ENCODE peak calls at places on chromosomes 13 and 19, in seven cellular contexts. A is right atrium auricular region, D is A549, Z is AG04450, R is BJ, Q is RWPE1, M is breast epithelium. U is an unnamed sample.
A peak's percentile ranks its signal among the peaks of the same experiment; 100 is the strongest.

GRCh38 chr19:5086725-5087439 is 118.0 kb downstream of the KDM4B start:
- DNase-seq in A (no peak), D (peak; percentile 9), Z (no peak), R (no peak), Q (peak; percentile 12), M (no peak), U (no peak)

GRCh38 chr13:90591927-90592268 is 755.6 kb upstream of the MIR17HG start:
- DNase-seq in A (no peak), D (no peak), Z (no peak), R (no peak), Q (no peak), M (no peak), U (no peak)

GRCh38 chr19:6271721-6272410 is 7.9 kb downstream of the MLLT1 start:
- DNase-seq in A (peak; percentile 90), D (no peak), Z (no peak), R (no peak), Q (no peak), M (peak; percentile 75), U (no peak)

GRCh38 chr13:48977973-48978372 is 2.3 kb downstream of the FNDC3A start:
- DNase-seq in A (no peak), D (no peak), Z (no peak), R (no peak), Q (peak; percentile 22), M (no peak), U (no peak)

GRCh38 chr13:33611016-33611805 is 206.7 kb upstream of the RFC3 start:
- DNase-seq in A (peak; percentile 68), D (no peak), Z (peak; percentile 23), R (no peak), Q (no peak), M (no peak), U (peak; percentile 35)

GRCh38 chr19:36136975-36137686 is 2.7 kb upstream of the CAPNS1 start:
- DNase-seq in A (peak; percentile 70), D (peak; percentile 96), Z (no peak), R (no peak), Q (peak; percentile 91), M (peak; percentile 82), U (no peak)

GRCh38 chr13:32545083-32545482 is 6.5 kb upstream of the N4BP2L2 start:
- DNase-seq in A (no peak), D (no peak), Z (no peak), R (no peak), Q (no peak), M (no peak), U (no peak)

GRCh38 chr19:14346279-14346678 is 35.0 kb upstream of the ADGRE5 start:
- DNase-seq in A (no peak), D (no peak), Z (no peak), R (no peak), Q (no peak), M (no peak), U (no peak)

GRCh38 chr13:84191199-84191598 is 308.9 kb upstream of the SLITRK1 start:
- DNase-seq in A (no peak), D (no peak), Z (no peak), R (no peak), Q (no peak), M (no peak), U (no peak)

GRCh38 chr19:29552454-29553280 is 26.9 kb downstream of the VSTM2B start:
- DNase-seq in A (no peak), D (no peak), Z (no peak), R (no peak), Q (no peak), M (peak; percentile 22), U (no peak)

GRCh38 chr13:41812851-41813250 is 148.1 kb downstream of the VWA8 start:
- DNase-seq in A (no peak), D (no peak), Z (no peak), R (no peak), Q (no peak), M (no peak), U (no peak)

GRCh38 chr13:46297338-46297737 is 85.6 kb downstream of the LRRC63 start:
- DNase-seq in A (no peak), D (no peak), Z (no peak), R (no peak), Q (no peak), M (no peak), U (no peak)

GRCh38 chr13:76418404-76418803 is 467.8 kb downstream of the KCTD12 start:
- DNase-seq in A (no peak), D (no peak), Z (no peak), R (no peak), Q (no peak), M (no peak), U (no peak)

GRCh38 chr19:3113100-3114017 is 19.2 kb downstream of the GNA11 start:
- DNase-seq in A (no peak), D (no peak), Z (no peak), R (no peak), Q (no peak), M (no peak), U (no peak)

GRCh38 chr19:3580156-3580955 is 4.9 kb upstream of the GIPC3 start:
- DNase-seq in A (peak; percentile 74), D (no peak), Z (peak; percentile 81), R (peak; percentile 76), Q (no peak), M (no peak), U (peak; percentile 43)

GRCh38 chr13:98320561-98321105 is 143.6 kb upstream of the RNF113B start:
- DNase-seq in A (no peak), D (no peak), Z (no peak), R (no peak), Q (no peak), M (no peak), U (no peak)

GRCh38 chr19:5144545-5145179 is 175.7 kb downstream of the KDM4B start:
- DNase-seq in A (no peak), D (no peak), Z (no peak), R (no peak), Q (no peak), M (no peak), U (no peak)

GRCh38 chr13:29481603-29482002 is 113.9 kb downstream of the SLC7A1 start:
- DNase-seq in A (no peak), D (no peak), Z (no peak), R (no peak), Q (no peak), M (no peak), U (no peak)

GRCh38 chr13:29292045-29292444 is 303.4 kb downstream of the SLC7A1 start:
- DNase-seq in A (no peak), D (no peak), Z (no peak), R (no peak), Q (no peak), M (no peak), U (no peak)

DNA sequence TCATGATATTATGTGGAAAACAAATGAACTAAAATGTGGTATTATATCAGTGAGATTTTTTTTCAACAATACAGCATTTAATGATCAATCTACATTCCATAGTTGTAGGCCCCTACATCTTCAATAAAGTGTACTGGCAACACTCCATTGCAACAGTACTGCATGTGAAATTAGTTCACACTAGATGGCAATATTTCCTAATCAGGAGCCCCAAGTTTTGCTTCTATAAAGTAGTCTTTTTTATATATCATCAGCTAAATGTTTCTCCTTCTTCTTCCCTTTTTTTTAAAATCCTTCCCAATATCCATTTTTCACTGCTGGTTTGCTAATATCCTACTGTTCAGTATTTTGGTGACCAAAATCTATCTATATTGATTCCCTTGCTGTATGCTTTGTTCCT is 528.3 kb upstream of the ATXN8OS start:
- DNase-seq in A (no peak), D (no peak), Z (no peak), R (no peak), Q (no peak), M (no peak), U (no peak)
- TF ChIP-seq CTCF in A (no peak), D (no peak), Z (no peak), R (no peak), Q (peak; percentile 14), M (no peak), U (no peak)

GRCh38 chr13:71316964-71317363 is 550.0 kb downstream of the DACH1 start:
- DNase-seq in A (no peak), D (no peak), Z (no peak), R (no peak), Q (no peak), M (no peak), U (no peak)

DNA sequence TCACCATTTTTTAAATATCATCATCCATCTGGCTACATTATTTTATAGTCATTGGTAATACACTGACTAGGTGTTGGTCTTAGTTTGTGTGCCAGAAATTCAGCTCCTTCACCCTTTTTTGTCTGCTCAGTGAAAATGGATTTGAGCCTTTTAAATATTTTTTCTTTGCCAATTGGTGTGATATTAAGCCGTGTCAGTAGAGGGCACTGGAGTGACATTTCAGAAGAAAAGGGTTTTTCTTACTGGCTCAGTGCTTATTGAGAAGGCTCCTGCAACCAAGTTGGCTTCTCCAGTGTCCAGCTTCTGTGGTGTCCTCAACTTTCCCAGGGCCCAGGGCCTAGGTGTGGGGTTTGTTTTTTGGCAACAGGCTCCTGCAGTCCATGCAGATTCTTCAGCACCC is 546.6 kb downstream of the DACH1 start:
- DNase-seq in A (no peak), D (no peak), Z (peak; percentile 7), R (no peak), Q (no peak), M (no peak), U (no peak)
- TF ChIP-seq CTCF in A (peak; percentile 16), D (no peak), Z (peak; percentile 65), R (peak; percentile 47), Q (peak; percentile 10), M (no peak), U (peak; percentile 48)

DNA sequence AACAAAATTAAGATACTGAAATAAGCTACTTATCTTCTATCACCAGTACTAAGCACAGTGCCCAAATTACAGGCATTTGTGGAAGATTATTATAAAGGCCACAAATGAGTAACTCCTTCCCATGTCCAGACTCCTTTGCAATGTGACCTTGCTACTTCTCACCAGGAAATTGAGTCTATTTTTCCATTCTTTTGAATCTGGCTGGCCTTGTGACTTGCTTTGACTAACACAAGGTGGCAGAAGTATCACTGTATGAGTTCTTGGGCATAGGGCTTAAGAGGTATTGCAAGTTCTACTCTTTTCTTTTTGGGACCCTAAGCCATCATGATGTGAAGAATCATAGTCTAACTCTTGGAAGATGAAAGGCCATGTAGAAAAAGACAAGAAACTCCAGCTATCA is 49.9 kb downstream of the UGGT2 start:
- DNase-seq in A (no peak), D (no peak), Z (no peak), R (no peak), Q (no peak), M (no peak), U (no peak)
- TF ChIP-seq CTCF in A (no peak), D (no peak), Z (no peak), R (no peak), Q (no peak), M (no peak), U (no peak)

DNA sequence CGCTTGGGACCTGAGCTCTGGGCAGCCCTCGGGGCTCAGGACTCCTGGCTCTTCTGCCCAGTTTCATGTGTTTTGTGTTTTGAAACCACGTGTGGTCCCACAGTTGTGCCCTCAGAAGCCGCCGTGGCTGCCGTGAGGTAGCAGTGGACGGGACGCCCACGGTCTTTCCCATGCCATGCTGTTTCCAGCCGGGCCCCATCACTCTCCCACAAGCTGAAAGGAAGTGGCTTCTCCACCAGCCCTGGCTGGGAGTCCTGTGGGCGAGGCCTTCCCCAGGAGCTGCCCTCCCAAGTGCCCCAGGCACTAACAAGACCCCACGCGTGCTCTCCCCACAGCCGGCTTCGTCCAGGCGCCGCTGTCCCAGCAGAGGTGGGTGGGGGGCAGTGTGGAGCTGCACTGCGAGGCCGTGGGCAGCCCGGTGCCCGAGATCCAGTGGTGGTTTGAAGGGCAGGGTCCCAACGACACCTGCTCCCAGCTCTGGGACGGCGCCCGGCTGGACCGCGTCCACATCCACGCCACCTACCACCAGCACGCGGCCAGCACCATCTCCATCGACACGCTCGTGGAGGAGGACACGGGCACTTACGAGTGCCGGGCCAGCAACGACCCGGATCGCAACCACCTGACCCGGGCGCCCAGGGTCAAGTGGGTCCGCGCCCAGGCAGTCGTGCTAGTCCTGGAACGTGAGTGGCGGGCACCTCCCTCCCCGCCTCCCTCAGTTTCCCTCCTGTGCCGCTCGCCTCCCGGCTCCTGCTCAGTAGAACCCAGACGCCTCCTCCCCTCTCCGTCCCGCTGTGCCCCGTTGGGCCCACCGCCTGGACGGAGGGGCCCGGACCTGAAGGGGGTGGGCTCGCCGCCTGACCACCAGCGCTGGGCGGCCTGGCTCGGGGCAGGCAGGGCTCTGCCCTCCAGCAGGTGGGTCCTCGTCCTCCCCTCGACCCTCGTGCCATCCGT is 5.3 kb downstream of the BSG start:
- DNase-seq in A (no peak), D (no peak), Z (no peak), R (no peak), Q (no peak), M (no peak), U (no peak)
- TF ChIP-seq CTCF in A (peak; percentile 28), D (no peak), Z (no peak), R (no peak), Q (no peak), M (no peak), U (no peak)